ENCODE peak calls at places on chromosomes 5 and 9, in seven cellular contexts. W, X, O, L, Z, E and K are unnamed samples.

GRCh38 chr9:14221558-14221957 is 92.4 kb downstream of the NFIB start:
- DNase-seq in X (no peak), E (peak; percentile 51), L (no peak), Z (no peak), O (no peak), W (no peak), K (peak; percentile 54)

GRCh38 chr5:76819851-76820280 is 1.0 kb downstream of the F2RL1 start:
- DNase-seq in E (peak; percentile 23), L (no peak), O (peak; percentile 22), W (no peak), Z (no peak), X (no peak), K (no peak)

GRCh38 chr9:126989847-126990821 is 75.6 kb downstream of the RALGPS1 start:
- DNase-seq in Z (peak; percentile 95), L (no peak), E (no peak), X (no peak), O (peak; percentile 86), W (peak; percentile 88), K (no peak)

GRCh38 chr5:52269853-52270252 is 517.9 kb upstream of the ITGA1 start:
- DNase-seq in X (no peak), E (no peak), Z (no peak), W (no peak), O (no peak), L (no peak), K (no peak)

GRCh38 chr5:13989832-13990231 is 45.3 kb upstream of the DNAH5 start:
- DNase-seq in W (no peak), O (no peak), X (no peak), Z (no peak), E (no peak), L (no peak), K (no peak)

GRCh38 chr5:40627708-40628107 is 52.0 kb upstream of the PTGER4 start:
- DNase-seq in E (peak; percentile 0), L (no peak), O (no peak), X (no peak), W (no peak), Z (no peak), K (peak; percentile 22)

GRCh38 chr5:169602535-169602934 is 19.0 kb downstream of the SPDL1 start:
- DNase-seq in L (no peak), W (no peak), O (no peak), E (peak; percentile 64), X (no peak), Z (no peak), K (no peak)

GRCh38 chr5:38706376-38706775 is 139.4 kb upstream of the OSMR start:
- DNase-seq in W (no peak), L (no peak), E (no peak), O (no peak), Z (no peak), X (no peak), K (no peak)

GRCh38 chr9:88874391-88874790 is 116.9 kb upstream of the S1PR3 start:
- DNase-seq in E (peak; percentile 62), Z (no peak), X (no peak), O (no peak), L (no peak), W (no peak), K (no peak)

GRCh38 chr5:139760066-139761056 is 35.2 kb upstream of the PSD2 start:
- DNase-seq in E (peak; percentile 99), W (no peak), X (no peak), L (no peak), Z (no peak), O (no peak), K (no peak)

GRCh38 chr5:9720361-9720760 is 90.2 kb upstream of the TAS2R1 start:
- DNase-seq in L (no peak), W (no peak), Z (no peak), E (no peak), O (no peak), X (no peak), K (no peak)

GRCh38 chr5:83577036-83577636 is 105.6 kb downstream of the VCAN start:
- DNase-seq in O (no peak), W (no peak), L (no peak), X (no peak), E (no peak), Z (no peak), K (no peak)

GRCh38 chr9:32414856-32415255 is 30.4 kb downstream of the ACO1 start:
- DNase-seq in E (no peak), Z (no peak), W (no peak), X (no peak), O (no peak), L (no peak), K (no peak)

GRCh38 chr9:32412440-32412839 is 28.0 kb downstream of the ACO1 start:
- DNase-seq in X (no peak), L (no peak), W (no peak), Z (no peak), O (no peak), E (no peak), K (no peak)

GRCh38 chr9:32406046-32406445 is 21.6 kb downstream of the ACO1 start:
- DNase-seq in Z (no peak), W (no peak), L (no peak), E (no peak), O (no peak), X (no peak), K (no peak)

GRCh38 chr9:32413424-32413823 is 29.0 kb downstream of the ACO1 start:
- DNase-seq in E (no peak), X (no peak), L (no peak), Z (no peak), O (no peak), W (no peak), K (no peak)

GRCh38 chr9:32411753-32412152 is 27.3 kb downstream of the ACO1 start:
- DNase-seq in E (no peak), W (no peak), L (no peak), X (no peak), O (no peak), Z (no peak), K (no peak)
- H3K4me3 ChIP-seq in E (no peak overlapping the region), W (no peak overlapping the region), L (no peak overlapping the region), X (no peak overlapping the region), O (no peak overlapping the region), Z (no peak overlapping the region), K (no peak overlapping the region)

DNA sequence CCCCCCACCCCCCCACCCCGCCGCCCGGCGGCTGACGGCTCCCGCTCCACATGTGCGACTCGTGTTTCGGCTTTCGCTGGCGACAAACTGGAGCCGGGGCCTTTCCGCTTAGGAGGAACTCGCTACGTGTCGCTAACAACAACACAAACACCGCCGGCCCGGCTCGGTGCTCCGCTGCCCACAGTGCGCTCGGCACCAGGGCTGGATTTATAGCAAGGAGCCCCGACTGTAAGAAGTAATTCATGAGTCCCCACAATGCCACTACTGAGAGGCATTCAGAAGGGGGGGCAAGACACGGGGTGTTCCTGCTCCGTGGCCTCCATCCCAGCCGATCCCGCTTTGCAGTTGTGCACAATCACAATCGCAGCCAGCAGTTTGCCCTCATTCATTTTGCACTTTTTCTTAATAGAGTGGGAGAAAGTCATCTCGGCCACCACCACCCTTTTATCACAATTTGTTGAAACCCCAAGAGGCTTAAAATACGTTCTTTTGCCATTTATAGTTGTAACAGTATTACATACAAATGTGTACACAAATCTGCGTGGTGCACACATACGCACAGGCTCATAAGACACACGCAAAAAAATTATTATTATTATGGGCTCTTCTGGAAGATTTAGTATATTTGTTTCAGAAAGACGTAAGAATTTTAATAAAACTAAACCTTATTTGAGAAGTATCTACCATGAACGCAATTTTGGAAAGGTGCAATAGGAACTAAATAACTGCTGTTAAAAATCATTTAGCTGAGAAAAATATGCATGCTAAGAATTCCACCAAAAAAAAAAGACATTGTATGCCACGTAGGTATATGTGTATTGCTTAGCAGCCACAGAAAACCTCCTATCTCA is 48.1 kb downstream of the EBF1 start:
- DNase-seq in L (no peak), O (peak; percentile 60), X (no peak), E (no peak), W (peak; percentile 56), Z (peak; percentile 68), K (no peak)
- H3K4me3 ChIP-seq in L (no peak overlapping the region), O (peak overlapping the region; percentile 45), X (no peak overlapping the region), E (peak overlapping the region; percentile 65), W (peak overlapping the region; percentile 36), Z (peak overlapping the region; percentile 32), K (peak overlapping the region; percentile 30)

GRCh38 chr5:116455061-116455460 is 119.6 kb downstream of the SEMA6A start:
- DNase-seq in L (no peak), X (no peak), W (no peak), E (no peak), O (no peak), Z (no peak), K (no peak)

GRCh38 chr5:116451905-116452450 is 122.6 kb downstream of the SEMA6A start:
- DNase-seq in E (no peak), L (no peak), Z (no peak), X (no peak), W (no peak), O (no peak), K (no peak)

GRCh38 chr5:116452774-116453368 is 121.8 kb downstream of the SEMA6A start:
- DNase-seq in O (no peak), L (no peak), W (no peak), Z (no peak), X (no peak), E (no peak), K (no peak)

GRCh38 chr5:116454417-116454927 is 120.2 kb downstream of the SEMA6A start:
- DNase-seq in O (peak; percentile 34), X (no peak), L (no peak), E (no peak), Z (no peak), W (no peak), K (peak; percentile 78)

DNA sequence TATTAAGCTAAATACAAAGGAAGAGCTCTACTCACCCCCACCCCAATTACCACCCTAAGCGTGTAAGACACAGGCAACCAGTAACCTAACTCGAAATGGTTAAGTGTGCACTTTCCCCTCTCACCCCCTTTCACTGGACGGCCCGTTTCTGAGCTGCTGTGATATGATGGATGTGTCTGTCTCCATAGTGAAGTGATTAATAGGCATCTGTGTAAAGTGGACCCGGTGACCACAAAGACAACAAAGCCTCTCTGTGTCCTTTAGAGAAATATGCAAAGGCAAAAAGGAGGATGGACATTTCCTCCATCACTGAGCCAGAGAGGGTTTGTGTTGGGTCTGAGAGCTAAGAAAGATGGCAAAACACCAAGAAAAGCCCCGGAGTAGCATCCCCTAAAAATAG is 120.7 kb downstream of the SEMA6A start:
- DNase-seq in W (no peak), L (no peak), Z (no peak), O (no peak), E (no peak), X (no peak), K (no peak)
- H3K4me3 ChIP-seq in W (no peak overlapping the region), L (no peak overlapping the region), Z (no peak overlapping the region), O (no peak overlapping the region), E (peak overlapping the region; percentile 64), X (no peak overlapping the region), K (no peak overlapping the region)

DNA sequence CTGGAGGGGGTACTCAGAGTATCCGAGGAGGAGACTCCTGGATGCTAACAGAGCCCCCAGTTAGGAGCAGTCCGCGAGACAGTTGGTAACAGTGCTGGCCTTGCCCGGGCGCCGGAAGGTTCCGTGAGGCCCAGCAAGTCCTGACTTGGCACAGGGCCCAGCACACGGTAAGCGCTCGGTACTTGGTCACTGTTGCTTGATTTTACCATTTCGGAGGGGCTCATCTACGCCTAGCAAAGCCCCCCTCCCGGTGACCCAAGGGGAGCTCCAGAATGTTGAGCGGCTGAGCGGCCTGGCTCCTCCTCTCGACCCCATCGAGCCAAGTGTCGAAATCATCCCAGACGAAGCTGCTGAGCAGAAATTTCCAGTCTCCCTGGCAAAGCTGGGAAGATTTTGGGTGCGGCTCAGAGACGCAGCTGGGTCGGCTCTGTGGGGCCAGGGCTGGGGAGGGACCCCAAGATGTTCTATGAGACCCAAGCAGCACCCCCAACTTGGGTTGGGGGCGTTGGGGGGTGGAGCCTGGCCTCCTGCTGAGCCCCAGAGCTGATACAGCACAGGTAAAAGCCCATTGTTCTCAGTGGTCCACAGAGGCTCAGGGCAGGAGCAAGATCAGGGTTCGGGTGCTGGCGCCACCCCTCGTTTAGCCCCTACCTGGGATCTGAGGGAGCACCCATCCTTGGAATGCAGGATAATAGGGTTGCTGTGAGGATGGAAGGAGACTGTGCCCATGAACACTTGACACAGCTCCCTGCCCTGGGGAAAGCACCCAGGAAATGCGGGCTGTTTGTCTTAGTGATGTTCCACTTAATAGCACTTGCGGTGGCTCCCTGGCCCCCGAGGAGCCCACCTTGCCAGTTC is 137.2 kb downstream of the C9orf50 start:
- DNase-seq in O (peak; percentile 94), Z (peak; percentile 98), W (peak; percentile 96), E (peak; percentile 98), L (peak; percentile 41), X (peak; percentile 32), K (peak; percentile 85)
- H3K4me3 ChIP-seq in O (peak overlapping the region; percentile 53), Z (peak overlapping the region; percentile 67), W (peak overlapping the region; percentile 50), E (peak overlapping the region; percentile 55), L (no peak overlapping the region), X (peak overlapping the region; percentile 44), K (peak overlapping the region; percentile 13)